ENCODE peak calls at places on chromosomes 12 and 14, in seven cellular contexts. One of them, this sample, is unnamed.

GRCh38 chr14:69581316-69581935 is 6.8 kb upstream of the CCDC177 start:
- DNase-seq in heart left ventricle: no peak
- DNase-seq in psoas muscle: no peak
- DNase-seq in left ventricle myocardium inferior: no peak
- DNase-seq in CD4-positive, alpha-beta memory T cell: no peak
- DNase-seq in thoracic aorta: no peak
- DNase-seq in testis: no peak
- DNase-seq in this sample: no peak

GRCh38 chr14:60722163-60722835 is 1.9 kb downstream of the SIX4 start:
- DNase-seq in heart left ventricle: no peak
- DNase-seq in psoas muscle: peak; percentile 69
- DNase-seq in left ventricle myocardium inferior: no peak
- DNase-seq in CD4-positive, alpha-beta memory T cell: peak; percentile 6
- DNase-seq in thoracic aorta: no peak
- DNase-seq in testis: peak; percentile 17
- DNase-seq in this sample: no peak

GRCh38 chr12:120688527-120689071 is 1.6 kb downstream of the MLEC start:
- DNase-seq in heart left ventricle: no peak
- DNase-seq in psoas muscle: no peak
- DNase-seq in left ventricle myocardium inferior: no peak
- DNase-seq in CD4-positive, alpha-beta memory T cell: no peak
- DNase-seq in thoracic aorta: no peak
- DNase-seq in testis: peak; percentile 49
- DNase-seq in this sample: no peak

GRCh38 chr14:42011221-42011620 is 404.5 kb downstream of the LRFN5 start:
- DNase-seq in heart left ventricle: no peak
- DNase-seq in psoas muscle: no peak
- DNase-seq in left ventricle myocardium inferior: no peak
- DNase-seq in CD4-positive, alpha-beta memory T cell: no peak
- DNase-seq in thoracic aorta: no peak
- DNase-seq in testis: no peak
- DNase-seq in this sample: no peak

GRCh38 chr12:118436986-118437385 is 60.6 kb downstream of the SUDS3 start:
- DNase-seq in heart left ventricle: no peak
- DNase-seq in psoas muscle: no peak
- DNase-seq in left ventricle myocardium inferior: no peak
- DNase-seq in CD4-positive, alpha-beta memory T cell: no peak
- DNase-seq in thoracic aorta: no peak
- DNase-seq in testis: no peak
- DNase-seq in this sample: no peak

GRCh38 chr14:96676161-96676560 is 121.0 kb upstream of the VRK1 start:
- DNase-seq in heart left ventricle: no peak
- DNase-seq in psoas muscle: no peak
- DNase-seq in left ventricle myocardium inferior: no peak
- DNase-seq in CD4-positive, alpha-beta memory T cell: no peak
- DNase-seq in thoracic aorta: no peak
- DNase-seq in testis: no peak
- DNase-seq in this sample: no peak

GRCh38 chr12:29317556-29318363 is 63.2 kb downstream of the ERGIC2 start:
- DNase-seq in heart left ventricle: peak; percentile 71
- DNase-seq in psoas muscle: no peak
- DNase-seq in left ventricle myocardium inferior: peak; percentile 38
- DNase-seq in CD4-positive, alpha-beta memory T cell: peak; percentile 63
- DNase-seq in thoracic aorta: no peak
- DNase-seq in testis: peak; percentile 51
- DNase-seq in this sample: no peak

GRCh38 chr14:61003571-61003970 is 22.5 kb downstream of the SLC38A6 start:
- DNase-seq in heart left ventricle: no peak
- DNase-seq in psoas muscle: no peak
- DNase-seq in left ventricle myocardium inferior: no peak
- DNase-seq in CD4-positive, alpha-beta memory T cell: no peak
- DNase-seq in thoracic aorta: no peak
- DNase-seq in testis: no peak
- DNase-seq in this sample: no peak

GRCh38 chr12:125113800-125114199 is 48.6 kb downstream of the AACS start:
- DNase-seq in heart left ventricle: no peak
- DNase-seq in psoas muscle: no peak
- DNase-seq in left ventricle myocardium inferior: no peak
- DNase-seq in CD4-positive, alpha-beta memory T cell: no peak
- DNase-seq in thoracic aorta: no peak
- DNase-seq in testis: no peak
- DNase-seq in this sample: no peak

GRCh38 chr12:31589896-31590729 is 823 bp downstream of the DENND5B start:
- DNase-seq in heart left ventricle: peak; percentile 81
- DNase-seq in psoas muscle: peak; percentile 84
- DNase-seq in left ventricle myocardium inferior: peak; percentile 73
- DNase-seq in CD4-positive, alpha-beta memory T cell: no peak
- DNase-seq in thoracic aorta: peak; percentile 62
- DNase-seq in testis: peak; percentile 79
- DNase-seq in this sample: no peak

GRCh38 chr14:61756135-61756534 is 6.1 kb upstream of the SNAPC1 start:
- DNase-seq in heart left ventricle: no peak
- DNase-seq in psoas muscle: no peak
- DNase-seq in left ventricle myocardium inferior: no peak
- DNase-seq in CD4-positive, alpha-beta memory T cell: no peak
- DNase-seq in thoracic aorta: no peak
- DNase-seq in testis: no peak
- DNase-seq in this sample: no peak

GRCh38 chr14:75427482-75428229 is at the start of gene JDP2:
- DNase-seq in heart left ventricle: peak; percentile 97
- DNase-seq in psoas muscle: peak; percentile 98
- DNase-seq in left ventricle myocardium inferior: peak; percentile 97
- DNase-seq in CD4-positive, alpha-beta memory T cell: peak; percentile 39
- DNase-seq in thoracic aorta: peak; percentile 74
- DNase-seq in testis: peak; percentile 86
- DNase-seq in this sample: no peak

GRCh38 chr12:97967831-97968230 is 505.2 kb downstream of the RMST start:
- DNase-seq in heart left ventricle: no peak
- DNase-seq in psoas muscle: no peak
- DNase-seq in left ventricle myocardium inferior: no peak
- DNase-seq in CD4-positive, alpha-beta memory T cell: no peak
- DNase-seq in thoracic aorta: no peak
- DNase-seq in testis: no peak
- DNase-seq in this sample: no peak

GRCh38 chr12:90851800-90852718 is 102.9 kb downstream of the CCER1 start:
- DNase-seq in heart left ventricle: no peak
- DNase-seq in psoas muscle: no peak
- DNase-seq in left ventricle myocardium inferior: no peak
- DNase-seq in CD4-positive, alpha-beta memory T cell: no peak
- DNase-seq in thoracic aorta: no peak
- DNase-seq in testis: no peak
- DNase-seq in this sample: no peak

GRCh38 chr12:7907009-7907408 is 29.0 kb downstream of the SLC2A3 start:
- DNase-seq in heart left ventricle: no peak
- DNase-seq in psoas muscle: no peak
- DNase-seq in left ventricle myocardium inferior: no peak
- DNase-seq in CD4-positive, alpha-beta memory T cell: no peak
- DNase-seq in thoracic aorta: no peak
- DNase-seq in testis: peak; percentile 22
- DNase-seq in this sample: no peak

GRCh38 chr12:106042091-106042490 is 96.7 kb downstream of the NUAK1 start:
- DNase-seq in heart left ventricle: no peak
- DNase-seq in psoas muscle: no peak
- DNase-seq in left ventricle myocardium inferior: no peak
- DNase-seq in CD4-positive, alpha-beta memory T cell: no peak
- DNase-seq in thoracic aorta: no peak
- DNase-seq in testis: no peak
- DNase-seq in this sample: no peak

GRCh38 chr14:104003616-104004015 is 61.3 kb upstream of the RD3L start:
- DNase-seq in heart left ventricle: no peak
- DNase-seq in psoas muscle: no peak
- DNase-seq in left ventricle myocardium inferior: no peak
- DNase-seq in CD4-positive, alpha-beta memory T cell: no peak
- DNase-seq in thoracic aorta: no peak
- DNase-seq in testis: no peak
- DNase-seq in this sample: no peak

GRCh38 chr12:84397279-84397678 is 515.3 kb downstream of the SLC6A15 start:
- DNase-seq in heart left ventricle: no peak
- DNase-seq in psoas muscle: no peak
- DNase-seq in left ventricle myocardium inferior: no peak
- DNase-seq in CD4-positive, alpha-beta memory T cell: no peak
- DNase-seq in thoracic aorta: no peak
- DNase-seq in testis: no peak
- DNase-seq in this sample: no peak

GRCh38 chr12:19779393-19780056 is 340.2 kb downstream of the AEBP2 start:
- DNase-seq in heart left ventricle: peak; percentile 63
- DNase-seq in psoas muscle: no peak
- DNase-seq in left ventricle myocardium inferior: peak; percentile 36
- DNase-seq in CD4-positive, alpha-beta memory T cell: no peak
- DNase-seq in thoracic aorta: no peak
- DNase-seq in testis: peak; percentile 28
- DNase-seq in this sample: no peak

GRCh38 chr14:101891471-101891870 is 72.9 kb upstream of the DYNC1H1 start:
- DNase-seq in heart left ventricle: no peak
- DNase-seq in psoas muscle: no peak
- DNase-seq in left ventricle myocardium inferior: no peak
- DNase-seq in CD4-positive, alpha-beta memory T cell: no peak
- DNase-seq in thoracic aorta: no peak
- DNase-seq in testis: no peak
- DNase-seq in this sample: no peak

DNA sequence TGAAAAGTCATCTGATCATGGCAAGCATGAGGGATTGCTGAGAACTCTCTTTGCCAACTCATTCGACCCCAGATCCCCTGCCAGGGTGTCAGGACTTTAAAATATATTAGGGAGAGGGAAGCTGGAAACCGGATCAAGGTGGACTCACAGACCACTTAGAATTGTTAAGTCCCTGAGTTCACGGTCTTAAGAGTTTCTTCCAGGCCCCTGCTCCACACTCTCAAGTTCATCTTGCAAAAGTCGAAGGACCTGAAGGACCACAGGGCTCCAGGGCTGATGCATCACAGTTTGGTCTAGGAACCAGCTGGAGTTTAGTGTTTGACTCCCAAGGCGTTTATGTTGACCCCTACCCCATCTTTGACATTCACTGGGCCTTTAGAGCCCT is 499 bp upstream of the RASSF9 start:
- DNase-seq in heart left ventricle: no peak
- DNase-seq in psoas muscle: no peak
- DNase-seq in left ventricle myocardium inferior: no peak
- DNase-seq in CD4-positive, alpha-beta memory T cell: no peak
- DNase-seq in thoracic aorta: no peak
- DNase-seq in testis: no peak
- DNase-seq in this sample: no peak
- H3K27ac ChIP-seq in heart left ventricle: peak overlapping the region; percentile 83
- H3K27ac ChIP-seq in psoas muscle: no peak overlapping the region
- H3K27ac ChIP-seq in left ventricle myocardium inferior: peak overlapping the region; percentile 85
- H3K27ac ChIP-seq in CD4-positive, alpha-beta memory T cell: no peak overlapping the region
- H3K27ac ChIP-seq in thoracic aorta: peak overlapping the region; percentile 83
- H3K27ac ChIP-seq in testis: no peak overlapping the region
- H3K27ac ChIP-seq in this sample: no peak overlapping the region

DNA sequence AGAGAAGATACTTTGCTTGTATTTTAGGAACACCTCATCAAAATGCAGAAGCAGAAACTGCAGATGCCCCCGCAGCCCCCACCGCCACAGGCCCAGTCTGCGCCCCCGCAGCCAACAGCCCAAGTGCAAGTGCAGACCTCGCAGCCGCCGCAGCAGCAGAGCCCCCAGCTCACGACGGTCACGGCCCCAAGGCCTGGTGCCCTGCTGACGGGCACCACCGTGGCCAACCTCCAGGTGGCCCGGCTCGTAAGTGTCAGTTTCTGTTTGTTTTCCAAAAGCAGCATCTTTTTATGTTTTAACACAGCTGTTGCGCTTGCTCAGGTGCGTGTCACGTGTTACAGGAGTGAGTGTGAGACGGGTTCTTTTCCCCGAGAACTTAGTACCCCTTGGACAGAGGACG is 79.5 kb downstream of the DDX51 start:
- DNase-seq in heart left ventricle: no peak
- DNase-seq in psoas muscle: no peak
- DNase-seq in left ventricle myocardium inferior: no peak
- DNase-seq in CD4-positive, alpha-beta memory T cell: no peak
- DNase-seq in thoracic aorta: no peak
- DNase-seq in testis: no peak
- DNase-seq in this sample: no peak
- H3K27ac ChIP-seq in heart left ventricle: no peak overlapping the region
- H3K27ac ChIP-seq in psoas muscle: no peak overlapping the region
- H3K27ac ChIP-seq in left ventricle myocardium inferior: no peak overlapping the region
- H3K27ac ChIP-seq in CD4-positive, alpha-beta memory T cell: no peak overlapping the region
- H3K27ac ChIP-seq in thoracic aorta: no peak overlapping the region
- H3K27ac ChIP-seq in testis: no peak overlapping the region
- H3K27ac ChIP-seq in this sample: no peak overlapping the region

DNA sequence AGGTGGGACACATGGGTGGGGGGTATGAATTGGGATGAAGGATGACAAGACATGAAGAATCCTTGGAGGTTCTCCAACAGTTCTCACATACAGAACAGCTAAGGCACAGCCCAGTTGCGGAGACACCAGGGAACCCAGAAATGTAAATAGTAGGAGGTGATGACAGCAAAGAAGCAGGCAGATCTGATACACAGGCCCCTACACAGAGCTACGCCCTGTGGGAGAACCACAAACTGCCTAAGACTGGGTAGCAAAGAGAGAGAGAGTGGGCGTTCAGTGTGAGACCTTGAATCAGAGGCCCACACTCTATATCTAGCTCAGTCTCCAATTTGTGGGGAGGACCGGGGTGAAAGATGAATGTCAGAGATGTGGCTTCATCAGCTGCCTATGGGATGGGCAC is 9.5 kb upstream of the NUMB start:
- DNase-seq in heart left ventricle: no peak
- DNase-seq in psoas muscle: no peak
- DNase-seq in left ventricle myocardium inferior: no peak
- DNase-seq in CD4-positive, alpha-beta memory T cell: no peak
- DNase-seq in thoracic aorta: no peak
- DNase-seq in testis: peak; percentile 0
- DNase-seq in this sample: no peak
- H3K27ac ChIP-seq in heart left ventricle: no peak overlapping the region
- H3K27ac ChIP-seq in psoas muscle: no peak overlapping the region
- H3K27ac ChIP-seq in left ventricle myocardium inferior: no peak overlapping the region
- H3K27ac ChIP-seq in CD4-positive, alpha-beta memory T cell: no peak overlapping the region
- H3K27ac ChIP-seq in thoracic aorta: no peak overlapping the region
- H3K27ac ChIP-seq in testis: no peak overlapping the region
- H3K27ac ChIP-seq in this sample: no peak overlapping the region

DNA sequence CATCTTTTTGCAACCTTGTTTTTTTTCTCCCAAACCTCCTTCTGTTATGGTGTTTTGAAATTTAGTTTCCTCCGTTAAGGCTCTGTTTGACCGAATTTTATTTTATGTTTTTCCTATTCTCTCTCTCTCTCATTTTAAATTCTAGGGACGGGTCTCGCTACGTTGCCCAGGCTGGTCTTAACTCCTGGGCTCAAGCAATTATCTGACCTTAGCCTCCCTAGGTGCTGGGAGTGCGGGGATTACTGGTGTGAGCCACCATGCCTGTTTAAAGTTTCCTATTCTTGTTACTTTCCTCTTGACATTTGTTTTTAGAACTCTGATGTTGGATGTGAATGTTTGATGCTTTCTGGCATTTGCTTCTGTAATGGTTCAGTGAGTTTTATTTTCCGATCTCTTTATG is 1.0 kb downstream of the ZC3H14 start:
- DNase-seq in heart left ventricle: no peak
- DNase-seq in psoas muscle: no peak
- DNase-seq in left ventricle myocardium inferior: no peak
- DNase-seq in CD4-positive, alpha-beta memory T cell: no peak
- DNase-seq in thoracic aorta: no peak
- DNase-seq in testis: no peak
- DNase-seq in this sample: no peak
- H3K27ac ChIP-seq in heart left ventricle: peak overlapping the region; percentile 91
- H3K27ac ChIP-seq in psoas muscle: no peak overlapping the region
- H3K27ac ChIP-seq in left ventricle myocardium inferior: peak overlapping the region; percentile 92
- H3K27ac ChIP-seq in CD4-positive, alpha-beta memory T cell: peak overlapping the region; percentile 69
- H3K27ac ChIP-seq in thoracic aorta: peak overlapping the region; percentile 88
- H3K27ac ChIP-seq in testis: peak overlapping the region; percentile 89
- H3K27ac ChIP-seq in this sample: peak overlapping the region; percentile 93

This sample was measured in esophagus squamous epithelium.